ENCODE peak calls at places on chromosomes 11 and 22, in nine cellular contexts. B, P, L, O, M, D, Z, Q and K are unnamed samples.

GRCh38 chr11:1308745-1309497 is 511 bp downstream of the TOLLIP start:
- DNase-seq in Q (no peak), D (no peak), O (no peak), Z (no peak), P (peak), B (no peak), M (no peak), L (no peak), K (no peak)

GRCh38 chr22:38464992-38465672 is 2.8 kb upstream of the KDELR3 start:
- DNase-seq in P (no peak), D (peak), L (no peak), B (no peak), Q (no peak), O (no peak), Z (no peak), M (no peak), K (no peak)

GRCh38 chr11:69249641-69250502 is 44.1 kb upstream of the MYEOV start:
- DNase-seq in L (no peak), Q (peak), M (no peak), D (no peak), P (peak), B (no peak), Z (peak), O (no peak), K (no peak)

GRCh38 chr11:106939157-106939556 is 79.1 kb downstream of the GUCY1A2 start:
- DNase-seq in P (no peak), O (no peak), L (no peak), M (no peak), D (no peak), Z (no peak), B (no peak), Q (no peak), K (no peak)

GRCh38 chr22:39429916-39430575 is 26.8 kb upstream of the MGAT3 start:
- DNase-seq in L (no peak), O (no peak), B (no peak), P (no peak), Q (no peak), D (no peak), M (no peak), Z (no peak), K (peak)

GRCh38 chr11:84468255-84468654 is 1158.9 kb downstream of the DLG2 start:
- DNase-seq in Z (peak), P (no peak), L (peak), D (no peak), Q (no peak), O (no peak), B (no peak), M (no peak), K (no peak)

GRCh38 chr22:46538816-46539163 is 1.4 kb upstream of the CELSR1 start:
- DNase-seq in O (no peak), Z (peak), D (no peak), Q (peak), P (peak), M (no peak), L (no peak), B (peak), K (no peak)

GRCh38 chr11:12524865-12525264 is 147.5 kb downstream of the PARVA start:
- DNase-seq in Q (no peak), D (peak), P (no peak), Z (no peak), B (no peak), O (no peak), L (no peak), M (no peak), K (no peak)

GRCh38 chr11:5737091-5737490 is 843 bp downstream of the OR56B1 start:
- DNase-seq in P (peak), O (no peak), D (no peak), M (no peak), Q (peak), B (no peak), L (no peak), Z (peak), K (no peak)

GRCh38 chr22:36743011-36743410 is 32.9 kb downstream of the IFT27 start:
- DNase-seq in L (no peak), B (no peak), Q (no peak), Z (no peak), M (no peak), P (no peak), D (no peak), O (no peak), K (no peak)

GRCh38 chr11:118153516-118153915 is 893 bp upstream of the SCN4B start:
- DNase-seq in O (no peak), D (no peak), P (no peak), B (no peak), Q (no peak), M (no peak), L (no peak), Z (no peak), K (no peak)
- H3K4me3 ChIP-seq in O (peak), D (peak), P (no peak), B (no peak), Q (no peak), M (no peak), L (no peak), Z (no peak), K (no peak)

GRCh38 chr11:7892751-7893356 is 38.2 kb downstream of the OR10A6 start:
- DNase-seq in Q (peak), P (peak), Z (peak), M (no peak), O (no peak), B (peak), L (peak), D (no peak), K (no peak)

GRCh38 chr11:7893792-7894191 is 37.3 kb downstream of the OR10A6 start:
- DNase-seq in O (no peak), M (no peak), B (no peak), L (no peak), D (no peak), Q (no peak), Z (no peak), P (no peak), K (peak)

GRCh38 chr11:7892059-7892699 is 38.9 kb downstream of the OR10A6 start:
- DNase-seq in O (no peak), P (peak), Q (peak), L (no peak), Z (peak), M (no peak), D (no peak), B (no peak), K (no peak)

GRCh38 chr11:7890417-7891179 is 40.5 kb downstream of the OR10A6 start:
- DNase-seq in O (no peak), L (no peak), Q (peak), M (no peak), B (no peak), D (no peak), Z (no peak), P (peak), K (no peak)

GRCh38 chr11:7889985-7890384 is 41.1 kb downstream of the OR10A6 start:
- DNase-seq in L (no peak), O (no peak), Z (no peak), B (no peak), P (no peak), Q (no peak), M (no peak), D (no peak), K (no peak)
- H3K4me3 ChIP-seq in L (no peak), O (no peak), Z (no peak), B (no peak), P (no peak), Q (peak), M (no peak), D (no peak), K (no peak)

GRCh38 chr11:74575999-74576398 is 16.4 kb upstream of the POLD3 start:
- DNase-seq in D (no peak), L (no peak), Z (no peak), B (no peak), P (no peak), M (no peak), Q (no peak), O (no peak), K (no peak)

GRCh38 chr11:74570266-74571061 is 21.9 kb upstream of the POLD3 start:
- DNase-seq in Z (peak), L (peak), B (peak), M (no peak), P (peak), Q (peak), D (no peak), O (no peak), K (peak)

GRCh38 chr11:74571062-74571399 is 21.4 kb upstream of the POLD3 start:
- DNase-seq in Z (no peak), L (no peak), D (no peak), O (no peak), B (no peak), Q (no peak), M (no peak), P (no peak), K (no peak)

GRCh38 chr11:74574563-74574962 is 17.8 kb upstream of the POLD3 start:
- DNase-seq in D (no peak), Z (no peak), L (no peak), B (no peak), O (no peak), Q (no peak), P (no peak), M (no peak), K (no peak)

DNA sequence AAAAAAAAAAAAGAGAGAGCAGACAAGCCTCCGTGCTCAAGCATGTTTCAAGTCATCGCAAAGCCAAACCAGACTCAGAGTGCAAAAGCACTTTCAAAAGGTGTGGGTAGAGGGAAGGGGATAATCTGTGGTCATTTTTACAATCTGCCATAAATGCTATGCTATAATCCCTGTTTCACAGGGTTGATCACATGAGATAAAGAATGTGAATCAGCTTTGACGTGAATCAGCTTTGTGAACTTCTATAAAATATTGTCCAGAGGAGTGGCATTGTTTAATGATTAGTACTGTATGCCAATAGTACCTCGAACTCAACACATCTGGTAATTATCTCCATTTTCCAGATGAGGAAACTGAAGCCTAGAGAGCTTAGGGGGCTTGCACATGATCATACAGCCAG is 20.0 kb upstream of the POLD3 start:
- DNase-seq in Q (no peak), Z (no peak), P (no peak), B (no peak), O (no peak), M (no peak), D (no peak), L (no peak), K (no peak)
- H3K4me3 ChIP-seq in Q (no peak), Z (no peak), P (no peak), B (no peak), O (no peak), M (no peak), D (no peak), L (no peak), K (no peak)

GRCh38 chr22:19890502-19891349 is 36.1 kb upstream of the GNB1L start:
- DNase-seq in B (peak), P (no peak), Z (no peak), L (no peak), D (peak), O (no peak), M (no peak), Q (no peak), K (no peak)

GRCh38 chr22:19891350-19892248 is 36.9 kb upstream of the GNB1L start:
- DNase-seq in Z (peak), L (peak), Q (peak), P (peak), B (peak), M (peak), D (no peak), O (no peak), K (peak)

GRCh38 chr22:19892925-19893324 is 38.3 kb upstream of the GNB1L start:
- DNase-seq in L (no peak), P (peak), M (no peak), O (no peak), D (no peak), Z (no peak), Q (no peak), B (no peak), K (no peak)

GRCh38 chr22:19893363-19893762 is 38.7 kb upstream of the GNB1L start:
- DNase-seq in D (no peak), P (no peak), Q (no peak), B (no peak), M (no peak), L (no peak), O (no peak), Z (no peak), K (peak)

DNA sequence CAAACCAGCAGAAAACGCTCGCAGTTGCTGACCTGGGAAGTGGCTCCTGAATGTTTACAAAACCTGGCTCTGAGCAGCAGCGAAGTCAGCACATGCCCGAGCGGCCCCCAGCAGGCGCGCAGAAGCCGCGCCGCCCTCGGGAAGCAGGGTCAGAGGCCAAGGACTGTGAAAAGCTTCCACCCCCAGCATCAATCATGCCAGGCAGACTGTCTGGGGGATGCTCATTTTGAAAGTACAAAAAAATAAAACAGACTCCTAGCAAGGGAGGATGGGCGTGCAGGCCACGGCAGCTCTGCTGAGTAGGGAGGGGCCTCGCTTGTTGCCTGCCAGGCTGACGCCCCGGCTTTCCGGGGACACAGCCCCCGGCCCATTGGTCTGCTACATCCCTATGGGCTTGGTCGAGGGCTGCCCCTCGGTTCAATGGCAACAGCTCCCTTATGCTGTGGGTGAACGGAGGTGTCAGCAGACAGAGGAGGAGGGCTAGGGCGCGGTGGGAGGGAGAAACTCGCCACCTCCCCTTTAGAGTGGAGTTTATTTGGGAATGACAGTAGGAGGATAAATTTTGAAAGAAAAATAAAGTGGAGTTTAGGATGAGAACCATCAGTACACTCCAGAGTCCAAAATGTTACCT is 37.7 kb upstream of the GNB1L start:
- DNase-seq in O (no peak), Q (no peak), D (no peak), Z (peak), P (peak), L (no peak), B (no peak), M (peak), K (peak)
- H3K4me3 ChIP-seq in O (peak), Q (no peak), D (no peak), Z (no peak), P (no peak), L (no peak), B (no peak), M (peak), K (no peak)

GRCh38 chr11:33733978-33734377 is 2.2 kb downstream of the CD59 start:
- DNase-seq in Q (no peak), Z (no peak), O (no peak), P (no peak), L (no peak), B (no peak), D (no peak), M (no peak), K (no peak)
- H3K4me3 ChIP-seq in Q (peak), Z (peak), O (peak), P (peak), L (no peak), B (no peak), D (peak), M (peak), K (no peak)

DNA sequence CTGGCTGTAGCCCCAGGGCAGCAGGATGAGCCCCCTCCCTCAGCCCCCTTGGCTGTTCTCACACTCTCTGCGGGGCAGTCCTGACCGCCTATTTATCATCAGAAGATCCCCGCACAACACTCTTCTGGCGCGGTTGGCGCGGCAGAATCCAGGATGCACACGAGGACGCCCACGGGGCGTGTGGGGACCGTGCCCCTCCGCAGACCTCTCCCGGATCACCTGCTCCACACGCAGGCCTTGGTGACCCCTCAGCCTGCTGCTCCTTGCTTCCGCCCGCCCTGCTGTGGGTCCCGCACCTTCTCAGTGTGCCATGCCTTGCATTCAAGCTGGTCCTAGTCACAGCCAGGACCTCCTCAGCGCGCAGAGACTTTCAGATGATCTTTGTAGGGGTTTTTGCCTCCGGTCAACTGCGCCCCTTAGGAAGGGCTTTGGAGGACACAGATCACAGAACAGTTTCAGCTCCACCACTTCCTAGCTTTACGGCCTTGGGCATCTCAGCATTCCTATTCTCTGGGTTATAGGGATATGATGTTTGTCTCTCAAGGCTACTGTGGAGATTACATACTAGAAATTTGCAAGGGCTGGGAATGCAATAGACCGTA is 841 bp upstream of the TUB start:
- DNase-seq in B (no peak), O (no peak), Z (no peak), Q (no peak), M (no peak), D (no peak), P (no peak), L (no peak), K (no peak)
- H3K4me3 ChIP-seq in B (no peak), O (peak), Z (no peak), Q (peak), M (no peak), D (peak), P (peak), L (no peak), K (no peak)

GRCh38 chr11:78424334-78425270 is 7.0 kb upstream of the GAB2 start:
- DNase-seq in M (no peak), L (no peak), D (no peak), Z (peak), O (no peak), B (peak), P (peak), Q (peak), K (no peak)
- H3K4me3 ChIP-seq in M (no peak), L (no peak), D (no peak), Z (no peak), O (no peak), B (peak), P (no peak), Q (no peak), K (no peak)

DNA sequence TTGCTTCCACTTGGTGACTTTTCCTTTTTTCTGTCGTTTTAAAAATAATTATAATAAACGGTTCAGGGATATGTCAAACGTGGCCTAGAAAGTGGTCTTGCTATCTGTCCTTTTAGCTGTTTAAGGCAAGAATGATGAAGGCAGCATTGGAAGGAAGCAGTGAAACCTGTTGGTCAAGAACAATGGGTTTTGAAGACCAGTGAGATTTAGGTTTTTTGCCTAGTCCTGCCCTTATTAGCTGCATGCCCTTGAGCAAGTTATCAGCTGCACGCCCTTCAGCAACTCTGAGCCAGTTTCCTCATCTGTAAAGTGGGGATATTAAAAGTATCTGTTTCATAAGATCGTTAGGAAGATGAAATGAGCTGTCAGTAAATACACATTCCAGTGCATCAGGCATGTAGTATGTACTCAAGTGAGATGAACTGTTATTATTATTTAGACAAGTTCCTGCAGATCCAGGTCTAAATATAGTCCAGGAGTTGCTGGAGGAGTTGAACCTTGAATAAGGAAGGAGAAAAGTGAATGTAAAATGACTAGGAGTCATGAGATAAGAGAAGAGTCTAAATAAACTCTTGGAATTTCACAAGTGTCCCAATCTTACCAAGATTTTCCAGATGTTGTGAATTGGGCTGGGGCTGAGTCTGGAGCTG is 90.8 kb upstream of the HSD17B12 start:
- DNase-seq in M (no peak), Z (no peak), P (no peak), L (no peak), B (no peak), Q (no peak), O (no peak), D (no peak), K (no peak)
- H3K4me3 ChIP-seq in M (no peak), Z (no peak), P (no peak), L (no peak), B (no peak), Q (no peak), O (no peak), D (no peak), K (no peak)